ENCODE peak calls at places on chromosomes 4 and X, in six cellular contexts. Q is heart left ventricle, O is GM12878, S is thyroid gland, R is Peyer's patch, C is stomach. W is an unnamed sample.
A peak's percentile ranks its signal among the peaks of the same experiment; 100 is the strongest.

GRCh38 chr4:100149190-100149589 is 41.1 kb downstream of the DDIT4L start:
- DNase-seq in R (no peak), S (no peak), C (no peak), Q (no peak), O (no peak), W (no peak)

GRCh38 chr4:20297246-20297645 is 45.5 kb downstream of the SLIT2 start:
- DNase-seq in O (no peak), Q (no peak), R (no peak), C (no peak), S (no peak), W (no peak)

GRCh38 chr4:1413221-1413663 is 7.0 kb upstream of the NKX1-1 start:
- DNase-seq in R (peak; percentile 22), O (no peak), C (peak; percentile 19), S (no peak), Q (no peak), W (no peak)

GRCh38 chr4:60948008-60948407 is 252.1 kb upstream of the ADGRL3 start:
- DNase-seq in Q (no peak), C (no peak), S (no peak), R (no peak), O (no peak), W (no peak)

GRCh38 chr4:125016892-125017299 is 297.9 kb upstream of the FAT4 start:
- DNase-seq in S (no peak), O (no peak), Q (no peak), R (no peak), C (no peak), W (no peak)

GRCh38 chrX:130896816-130897508 is 6.0 kb downstream of the ENOX2 start:
- DNase-seq in R (no peak), Q (no peak), O (no peak), C (no peak), S (no peak), W (no peak)

GRCh38 chrX:460823-461640 is 74.3 kb upstream of the PPP2R3B start:
- DNase-seq in S (no peak), O (no peak), C (no peak), Q (no peak), R (no peak), W (no peak)

GRCh38 chrX:130555341-130555740 is 153.6 kb downstream of the RBMX2 start:
- DNase-seq in Q (no peak), C (no peak), R (no peak), S (no peak), O (no peak), W (no peak)

GRCh38 chrX:101230636-101231035 is 11.1 kb downstream of the DRP2 start:
- DNase-seq in S (no peak), R (no peak), O (no peak), Q (no peak), C (no peak), W (no peak)

GRCh38 chr4:8160233-8160560 is 1.6 kb upstream of the ABLIM2 start:
- DNase-seq in S (no peak), C (no peak), R (no peak), Q (no peak), O (no peak), W (no peak)

GRCh38 chr4:8159522-8160232 is 1.1 kb upstream of the ABLIM2 start:
- DNase-seq in Q (no peak), R (no peak), O (no peak), C (no peak), S (no peak), W (no peak)

GRCh38 chr4:8157496-8157895 is 1.1 kb downstream of the ABLIM2 start:
- DNase-seq in R (no peak), Q (peak; percentile 76), S (peak; percentile 20), C (no peak), O (no peak), W (no peak)

GRCh38 chr4:8157944-8158709 is 486 bp downstream of the ABLIM2 start:
- DNase-seq in Q (no peak), O (no peak), S (no peak), C (no peak), R (no peak), W (no peak)

GRCh38 chr4:8158710-8159521 is at the start of gene ABLIM2:
- DNase-seq in Q (peak; percentile 98), S (peak; percentile 99), C (peak; percentile 99), O (peak; percentile 87), R (peak; percentile 99), W (peak; percentile 98)
- TF ChIP-seq POLR2A in Q (peak; percentile 14), S (no peak), C (no peak), O (peak; percentile 81), R (no peak), W (no peak)

GRCh38 chr4:187558391-187558790 is 437.2 kb upstream of the ZFP42 start:
- DNase-seq in R (no peak), Q (no peak), O (no peak), C (no peak), S (no peak), W (no peak)
- H3K27me3 ChIP-seq in R (no peaks in the 10 kb centered on the region), Q (no peaks in the 10 kb centered on the region), O (no peaks in the 10 kb centered on the region), C (no peaks in the 10 kb centered on the region), S (no peaks in the 10 kb centered on the region), W (no peaks in the 10 kb centered on the region)

GRCh38 chrX:48913605-48914366 is 2.3 kb upstream of the SLC35A2 start:
- DNase-seq in S (no peak), R (no peak), Q (no peak), C (no peak), O (no peak), W (no peak)

GRCh38 chrX:48908600-48908999 is 2.8 kb downstream of the SLC35A2 start:
- DNase-seq in R (no peak), Q (no peak), S (no peak), O (no peak), C (no peak), W (no peak)

GRCh38 chrX:48909703-48910102 is 1.7 kb downstream of the SLC35A2 start:
- DNase-seq in Q (no peak), R (no peak), S (no peak), C (no peak), O (no peak), W (no peak)

GRCh38 chrX:48910926-48911406 is 480 bp downstream of the SLC35A2 start:
- DNase-seq in Q (no peak), O (no peak), R (no peak), C (no peak), S (no peak), W (no peak)

GRCh38 chrX:48911407-48912182 is at the start of gene SLC35A2:
- DNase-seq in Q (peak; percentile 83), C (peak; percentile 88), S (peak; percentile 84), O (no peak), R (peak; percentile 93), W (peak; percentile 90)
- H3K4me1 ChIP-seq in Q (peaks cover 8% of the 10 kb centered on the region), C (peaks cover 24% of the 10 kb centered on the region), S (peaks cover under 1% of the 10 kb centered on the region), O (no peaks in the 10 kb centered on the region), R (no peaks in the 10 kb centered on the region), W (no peaks in the 10 kb centered on the region)

GRCh38 chr4:185293202-185293601 is 83.8 kb downstream of the SNX25 start:
- DNase-seq in S (no peak), O (no peak), C (no peak), Q (no peak), R (no peak), W (no peak)

GRCh38 chr4:185304541-185304940 is 91.2 kb downstream of the LRP2BP start:
- DNase-seq in S (peak; percentile 36), Q (no peak), R (no peak), C (no peak), O (no peak), W (no peak)

GRCh38 chr4:185296665-185297460 is 87.5 kb downstream of the SNX25 start:
- DNase-seq in S (no peak), R (no peak), C (no peak), O (no peak), Q (no peak), W (no peak)

GRCh38 chr4:185298728-185299394 is 89.5 kb downstream of the SNX25 start:
- DNase-seq in O (no peak), S (no peak), C (no peak), Q (no peak), R (no peak), W (no peak)
- TF ChIP-seq POLR2A in O (no peak), S (no peak), C (no peak), Q (no peak), R (no peak), W (no peak)

W was measured in testis.